ENCODE peak calls at places on chromosomes 16 and 17, in eight cellular contexts. T is endodermal cell, Q is fibroblast of pulmonary artery, X is GM23248, E is kidney epithelial cell, Y is uterus, F is H7, P is astrocyte of the spinal cord. H is an unnamed sample.
A peak's percentile ranks its signal among the peaks of the same experiment; 100 is the strongest.

GRCh38 chr16:85735225-85735722 is 15.6 kb downstream of the C16orf74 start:
- DNase-seq in T (no peak), Q (no peak), X (no peak), E (no peak), Y (no peak), F (no peak), P (no peak), H (no peak)

GRCh38 chr16:23514381-23515152 is 4.3 kb upstream of the GGA2 start:
- DNase-seq in T (no peak), Q (no peak), X (no peak), E (no peak), Y (no peak), F (no peak), P (no peak), H (no peak)

GRCh38 chr16:81604960-81605383 is 160.4 kb downstream of the CMIP start:
- DNase-seq in T (no peak), Q (peak; percentile 62), X (peak; percentile 89), E (peak; percentile 56), Y (no peak), F (no peak), P (peak; percentile 77), H (no peak)

GRCh38 chr17:67260051-67260987 is 15.3 kb upstream of the HELZ start:
- DNase-seq in T (no peak), Q (peak; percentile 95), X (peak; percentile 74), E (no peak), Y (peak; percentile 57), F (no peak), P (peak; percentile 74), H (no peak)

GRCh38 chr16:50683689-50684374 is 2.7 kb upstream of the SNX20 start:
- DNase-seq in T (no peak), Q (no peak), X (no peak), E (no peak), Y (no peak), F (no peak), P (no peak), H (no peak)

GRCh38 chr16:84489141-84489540 is 15.3 kb downstream of the MEAK7 start:
- DNase-seq in T (no peak), Q (no peak), X (no peak), E (no peak), Y (no peak), F (no peak), P (no peak), H (no peak)

GRCh38 chr16:74225278-74225677 is 71.3 kb upstream of the PSMD7 start:
- DNase-seq in T (no peak), Q (peak; percentile 32), X (no peak), E (no peak), Y (no peak), F (no peak), P (no peak), H (no peak)

GRCh38 chr17:57636985-57637667 is 108.0 kb downstream of the CCDC182 start:
- DNase-seq in T (no peak), Q (no peak), X (no peak), E (no peak), Y (no peak), F (no peak), P (peak; percentile 27), H (no peak)

GRCh38 chr16:25494292-25494691 is 197.5 kb upstream of the HS3ST4 start:
- DNase-seq in T (no peak), Q (no peak), X (no peak), E (no peak), Y (no peak), F (no peak), P (no peak), H (no peak)

GRCh38 chr17:5283531-5284315 is 1.6 kb downstream of the RABEP1 start:
- DNase-seq in T (no peak), Q (peak; percentile 7), X (peak; percentile 27), E (no peak), Y (no peak), F (no peak), P (peak; percentile 29), H (no peak)

GRCh38 chr17:17201907-17202306 is 4.2 kb downstream of the PLD6 start:
- DNase-seq in T (no peak), Q (no peak), X (no peak), E (no peak), Y (no peak), F (no peak), P (no peak), H (no peak)

GRCh38 chr17:54900457-54901229 is at the start of gene TOM1L1:
- DNase-seq in T (peak; percentile 97), Q (peak; percentile 55), X (peak; percentile 80), E (no peak), Y (peak; percentile 34), F (peak; percentile 91), P (peak; percentile 55), H (peak; percentile 51)

GRCh38 chr16:951660-952301 is 19.0 kb downstream of the LMF1 start:
- DNase-seq in T (no peak), Q (no peak), X (peak; percentile 7), E (no peak), Y (no peak), F (no peak), P (no peak), H (no peak)

GRCh38 chr17:71033336-71033735 is 864.0 kb downstream of the KCNJ2 start:
- DNase-seq in T (peak; percentile 83), Q (no peak), X (no peak), E (no peak), Y (no peak), F (no peak), P (peak; percentile 21), H (peak; percentile 20)

GRCh38 chr17:45341389-45342158 is 24.8 kb upstream of the MAP3K14 start:
- DNase-seq in T (peak; percentile 99), Q (peak; percentile 91), X (peak; percentile 94), E (peak; percentile 75), Y (peak; percentile 69), F (peak; percentile 92), P (peak; percentile 90), H (peak; percentile 60)

GRCh38 chr17:65558311-65558682 is 3.2 kb downstream of the AXIN2 start:
- DNase-seq in T (no peak), Q (no peak), X (no peak), E (no peak), Y (no peak), F (no peak), P (no peak), H (no peak)

GRCh38 chr17:65557349-65558310 is 3.8 kb downstream of the AXIN2 start:
- DNase-seq in T (no peak), Q (peak; percentile 31), X (peak; percentile 79), E (peak; percentile 83), Y (no peak), F (no peak), P (peak; percentile 79), H (no peak)

GRCh38 chr17:65554568-65555223 is 6.8 kb downstream of the AXIN2 start:
- DNase-seq in T (no peak), Q (no peak), X (peak; percentile 58), E (no peak), Y (peak; percentile 58), F (peak; percentile 51), P (peak; percentile 35), H (no peak)

GRCh38 chr17:65556910-65557348 is 4.5 kb downstream of the AXIN2 start:
- DNase-seq in T (no peak), Q (no peak), X (peak; percentile 30), E (no peak), Y (no peak), F (no peak), P (no peak), H (no peak)

GRCh38 chr17:65556014-65556909 is 5.2 kb downstream of the AXIN2 start:
- DNase-seq in T (peak; percentile 98), Q (peak; percentile 72), X (peak; percentile 80), E (no peak), Y (peak; percentile 88), F (peak; percentile 88), P (peak; percentile 68), H (no peak)
- H3K4me3 ChIP-seq in T (no peak overlapping the region), Q (peak overlapping the region; percentile 27), X (no peak overlapping the region), E (peak overlapping the region; percentile 7), Y (no peak overlapping the region), F (peak overlapping the region; percentile 10), P (peak overlapping the region; percentile 34), H (no peak overlapping the region)

GRCh38 chr17:27792095-27792494 is 8.2 kb downstream of the NOS2 start:
- DNase-seq in T (no peak), Q (no peak), X (no peak), E (no peak), Y (no peak), F (no peak), P (no peak), H (no peak)

GRCh38 chr17:27788919-27789318 is 11.4 kb downstream of the NOS2 start:
- DNase-seq in T (no peak), Q (no peak), X (no peak), E (no peak), Y (no peak), F (no peak), P (no peak), H (no peak)

GRCh38 chr17:27793906-27794380 is 6.4 kb downstream of the NOS2 start:
- DNase-seq in T (no peak), Q (no peak), X (no peak), E (no peak), Y (no peak), F (no peak), P (no peak), H (no peak)

GRCh38 chr17:27797390-27798091 is 2.8 kb downstream of the NOS2 start:
- DNase-seq in T (no peak), Q (no peak), X (no peak), E (no peak), Y (no peak), F (no peak), P (no peak), H (no peak)

DNA sequence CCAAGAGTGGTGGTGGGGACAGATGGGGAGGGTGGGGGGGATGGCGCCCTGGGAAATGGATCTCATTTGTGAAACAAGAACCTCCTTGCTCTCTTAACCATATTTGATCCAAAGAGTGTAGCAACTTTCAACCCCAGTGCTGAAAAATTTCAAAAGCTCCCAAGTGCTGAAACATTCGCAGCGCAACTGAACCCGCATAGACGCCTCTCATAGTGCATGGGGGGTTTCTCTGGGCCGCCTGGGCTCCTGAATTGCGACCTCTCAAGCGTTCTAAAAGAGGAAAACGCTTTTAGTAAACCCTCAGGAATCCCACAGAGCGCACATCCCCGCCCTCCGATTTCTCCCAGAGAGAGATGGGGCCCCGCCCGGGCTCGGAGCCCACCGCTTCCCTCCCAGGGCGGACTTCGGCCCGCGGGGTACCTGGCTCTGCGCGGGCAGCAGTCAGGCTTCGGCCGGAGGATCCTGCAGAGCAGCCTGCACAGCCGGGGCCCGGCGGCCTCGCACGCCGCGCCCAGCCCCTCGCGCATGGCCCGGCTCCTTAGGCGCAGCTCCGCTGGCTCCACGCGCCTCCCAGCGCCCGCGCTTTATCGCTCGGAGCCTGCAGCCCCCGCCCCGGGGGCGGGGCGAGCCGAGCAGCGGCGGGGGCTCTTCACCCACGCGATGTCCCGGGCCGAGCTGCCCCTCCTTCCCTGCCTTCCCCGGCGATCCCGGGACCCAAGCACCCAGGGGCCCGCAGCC is 7.0 kb downstream of the NOS2 start:
- DNase-seq in T (peak; percentile 83), Q (no peak), X (peak; percentile 19), E (no peak), Y (no peak), F (peak; percentile 92), P (no peak), H (no peak)
- H3K4me3 ChIP-seq in T (peak overlapping the region; percentile 67), Q (peak overlapping the region; percentile 3), X (peak overlapping the region; percentile 49), E (no peak overlapping the region), Y (peak overlapping the region; percentile 24), F (peak overlapping the region; percentile 42), P (no peak overlapping the region), H (peak overlapping the region; percentile 29)

GRCh38 chr17:65694601-65695000 is 133.2 kb upstream of the AXIN2 start:
- DNase-seq in T (no peak), Q (peak; percentile 42), X (no peak), E (no peak), Y (no peak), F (no peak), P (no peak), H (no peak)
- H3K4me3 ChIP-seq in T (no peak overlapping the region), Q (no peak overlapping the region), X (no peak overlapping the region), E (no peak overlapping the region), Y (no peak overlapping the region), F (no peak overlapping the region), P (no peak overlapping the region), H (no peak overlapping the region)

GRCh38 chr17:38705523-38705802 is 390 bp downstream of the MLLT6 start:
- DNase-seq in T (no peak), Q (no peak), X (peak; percentile 52), E (no peak), Y (no peak), F (peak; percentile 91), P (no peak), H (no peak)
- H3K4me3 ChIP-seq in T (peak overlapping the region; percentile 91), Q (peak overlapping the region; percentile 77), X (peak overlapping the region; percentile 90), E (peak overlapping the region; percentile 45), Y (peak overlapping the region; percentile 84), F (peak overlapping the region; percentile 42), P (peak overlapping the region; percentile 81), H (peak overlapping the region; percentile 59)